ENCODE peak calls at places on chromosomes 7 and 10, in seven cellular contexts. One of them, this sample, is unnamed.

GRCh38 chr10:68067029-68067428 is 8.1 kb downstream of the HERC4 start:
- DNase-seq in GM12891: no peak
- DNase-seq in SK-N-MC: no peak
- DNase-seq in prostate gland: no peak
- DNase-seq in stomach: no peak
- DNase-seq in transverse colon: no peak
- DNase-seq in Panc1: no peak
- DNase-seq in this sample: no peak

GRCh38 chr10:108452483-108453060 is 1288.1 kb upstream of the SORCS1 start:
- DNase-seq in SK-N-MC: no peak
- DNase-seq in Panc1: no peak
- DNase-seq in GM12891: no peak
- DNase-seq in transverse colon: no peak
- DNase-seq in stomach: no peak
- DNase-seq in prostate gland: no peak
- DNase-seq in this sample: no peak

GRCh38 chr10:99370993-99371392 is 41.8 kb downstream of the CNNM1 start:
- DNase-seq in transverse colon: no peak
- DNase-seq in GM12891: no peak
- DNase-seq in SK-N-MC: no peak
- DNase-seq in Panc1: no peak
- DNase-seq in stomach: no peak
- DNase-seq in prostate gland: no peak
- DNase-seq in this sample: peak

GRCh38 chr10:118045154-118045841 is 1.4 kb downstream of the RAB11FIP2 start:
- DNase-seq in stomach: no peak
- DNase-seq in prostate gland: no peak
- DNase-seq in transverse colon: no peak
- DNase-seq in Panc1: no peak
- DNase-seq in SK-N-MC: no peak
- DNase-seq in GM12891: no peak
- DNase-seq in this sample: no peak

GRCh38 chr10:78470267-78471103 is 436.8 kb downstream of the RPS24 start:
- DNase-seq in transverse colon: no peak
- DNase-seq in GM12891: no peak
- DNase-seq in SK-N-MC: no peak
- DNase-seq in Panc1: no peak
- DNase-seq in prostate gland: no peak
- DNase-seq in stomach: no peak
- DNase-seq in this sample: no peak

GRCh38 chr7:28714452-28715120 is 243.5 kb downstream of the TRIL start:
- DNase-seq in prostate gland: no peak
- DNase-seq in transverse colon: no peak
- DNase-seq in Panc1: no peak
- DNase-seq in GM12891: no peak
- DNase-seq in SK-N-MC: no peak
- DNase-seq in stomach: no peak
- DNase-seq in this sample: no peak

GRCh38 chr7:44348300-44348699 is 22.9 kb upstream of the CAMK2B start:
- DNase-seq in stomach: no peak
- DNase-seq in SK-N-MC: no peak
- DNase-seq in GM12891: no peak
- DNase-seq in prostate gland: no peak
- DNase-seq in Panc1: no peak
- DNase-seq in transverse colon: no peak
- DNase-seq in this sample: peak

GRCh38 chr10:115856580-115856979 is 416.4 kb downstream of the GFRA1 start:
- DNase-seq in stomach: no peak
- DNase-seq in prostate gland: no peak
- DNase-seq in Panc1: no peak
- DNase-seq in transverse colon: no peak
- DNase-seq in SK-N-MC: no peak
- DNase-seq in GM12891: no peak
- DNase-seq in this sample: no peak

GRCh38 chr7:73463966-73464365 is 30.4 kb downstream of the FZD9 start:
- DNase-seq in SK-N-MC: no peak
- DNase-seq in stomach: no peak
- DNase-seq in Panc1: no peak
- DNase-seq in transverse colon: no peak
- DNase-seq in prostate gland: no peak
- DNase-seq in GM12891: no peak
- DNase-seq in this sample: no peak

GRCh38 chr7:30800785-30801252 is 29.6 kb downstream of the MINDY4 start:
- DNase-seq in GM12891: peak
- DNase-seq in SK-N-MC: peak
- DNase-seq in prostate gland: peak
- DNase-seq in Panc1: peak
- DNase-seq in stomach: peak
- DNase-seq in transverse colon: peak
- DNase-seq in this sample: peak

GRCh38 chr7:19146699-19147098 is 1.5 kb upstream of the FERD3L start:
- DNase-seq in Panc1: no peak
- DNase-seq in transverse colon: no peak
- DNase-seq in stomach: no peak
- DNase-seq in prostate gland: no peak
- DNase-seq in GM12891: no peak
- DNase-seq in SK-N-MC: no peak
- DNase-seq in this sample: no peak

GRCh38 chr7:123041085-123041484 is 45.6 kb upstream of the TAS2R16 start:
- DNase-seq in SK-N-MC: no peak
- DNase-seq in transverse colon: no peak
- DNase-seq in Panc1: no peak
- DNase-seq in stomach: no peak
- DNase-seq in prostate gland: no peak
- DNase-seq in GM12891: no peak
- DNase-seq in this sample: no peak

GRCh38 chr10:13719411-13719810 is 132.6 kb downstream of the PRPF18 start:
- DNase-seq in SK-N-MC: no peak
- DNase-seq in prostate gland: peak
- DNase-seq in stomach: peak
- DNase-seq in GM12891: no peak
- DNase-seq in Panc1: no peak
- DNase-seq in transverse colon: no peak
- DNase-seq in this sample: no peak
- TF ChIP-seq POLR2AphosphoS5 in SK-N-MC: no peak
- TF ChIP-seq POLR2AphosphoS5 in prostate gland: peak
- TF ChIP-seq POLR2AphosphoS5 in stomach: no peak
- TF ChIP-seq POLR2AphosphoS5 in GM12891: no peak
- TF ChIP-seq POLR2AphosphoS5 in Panc1: no peak
- TF ChIP-seq POLR2AphosphoS5 in transverse colon: no peak
- TF ChIP-seq POLR2AphosphoS5 in this sample: no peak

DNA sequence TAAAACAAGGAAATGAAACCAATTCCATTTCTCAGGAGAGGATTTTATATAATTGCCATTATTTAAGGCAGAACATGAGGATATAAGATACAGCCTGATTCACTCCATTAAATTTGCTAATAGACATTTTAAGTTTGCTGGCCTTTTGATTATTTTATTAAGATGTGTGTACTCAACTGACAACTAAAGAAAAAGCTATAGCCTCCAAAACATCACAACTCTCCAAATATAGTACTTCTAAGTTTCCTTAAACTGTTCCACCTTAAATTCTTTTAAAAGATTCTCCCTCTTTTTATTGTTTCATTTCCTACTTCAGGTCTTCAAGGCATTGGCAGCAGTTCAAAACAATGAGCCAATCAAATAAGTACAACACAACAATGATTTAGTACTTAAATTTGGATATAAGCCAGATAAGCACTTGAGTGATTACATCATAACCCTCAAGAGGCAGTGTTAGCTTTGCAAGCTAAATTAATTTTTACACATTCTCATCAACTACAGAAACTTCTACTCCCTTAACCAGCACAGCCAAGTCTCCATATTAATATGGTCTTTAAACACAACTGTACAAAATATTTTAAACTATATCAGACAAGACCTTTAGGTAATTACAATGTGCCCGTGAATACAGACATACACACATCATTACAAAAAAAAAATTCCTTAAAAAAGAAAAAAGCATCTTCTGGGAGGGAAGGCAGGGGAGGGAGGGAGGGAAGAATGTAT is 121.8 kb downstream of the KMT2C start:
- DNase-seq in stomach: no peak
- DNase-seq in prostate gland: peak
- DNase-seq in SK-N-MC: peak
- DNase-seq in Panc1: peak
- DNase-seq in transverse colon: no peak
- DNase-seq in GM12891: no peak
- DNase-seq in this sample: peak
- TF ChIP-seq POLR2AphosphoS5 in stomach: peak
- TF ChIP-seq POLR2AphosphoS5 in prostate gland: peak
- TF ChIP-seq POLR2AphosphoS5 in SK-N-MC: peak
- TF ChIP-seq POLR2AphosphoS5 in Panc1: no peak
- TF ChIP-seq POLR2AphosphoS5 in transverse colon: peak
- TF ChIP-seq POLR2AphosphoS5 in GM12891: no peak
- TF ChIP-seq POLR2AphosphoS5 in this sample: peak

DNA sequence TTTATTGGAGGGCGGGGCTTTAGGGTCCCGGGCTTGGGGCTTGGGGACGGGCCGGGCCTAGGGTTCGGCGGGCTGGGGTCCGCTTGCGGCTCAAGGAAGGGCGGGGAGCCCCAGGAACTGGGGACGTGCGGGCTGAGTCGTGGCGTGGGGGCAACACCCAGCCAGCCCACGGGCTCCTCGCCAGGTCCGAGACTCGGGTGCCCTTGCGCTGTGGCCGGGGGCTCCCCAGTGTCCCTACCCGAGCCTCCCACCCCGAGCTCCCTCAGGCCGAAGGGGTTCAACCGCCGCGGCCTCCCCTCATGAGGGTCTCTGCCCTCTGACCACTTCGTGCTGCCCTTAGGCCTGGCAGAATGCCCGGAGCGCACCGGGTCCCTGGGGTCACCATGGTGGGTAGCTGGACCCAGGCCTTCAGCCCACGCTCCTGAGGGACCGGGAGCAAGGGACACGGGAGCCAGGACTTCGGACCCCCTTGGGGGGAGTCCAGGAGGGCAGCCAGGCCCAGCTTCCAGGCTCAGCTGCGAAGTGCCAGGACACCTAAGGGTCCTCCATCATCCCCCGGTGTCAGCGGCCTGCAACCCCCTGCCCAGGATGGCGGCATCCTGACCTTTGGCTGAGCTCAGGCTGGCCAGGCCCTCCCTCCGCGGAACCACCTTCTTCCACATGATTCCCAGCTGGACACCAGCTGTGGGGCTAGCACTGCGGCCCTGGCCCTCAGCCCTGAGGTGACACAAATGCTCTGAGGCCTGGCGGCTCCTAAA is 522 bp upstream of the FUOM start:
- DNase-seq in SK-N-MC: no peak
- DNase-seq in stomach: no peak
- DNase-seq in prostate gland: no peak
- DNase-seq in Panc1: no peak
- DNase-seq in transverse colon: no peak
- DNase-seq in GM12891: no peak
- DNase-seq in this sample: no peak
- TF ChIP-seq POLR2AphosphoS5 in SK-N-MC: no peak
- TF ChIP-seq POLR2AphosphoS5 in stomach: no peak
- TF ChIP-seq POLR2AphosphoS5 in prostate gland: no peak
- TF ChIP-seq POLR2AphosphoS5 in Panc1: no peak
- TF ChIP-seq POLR2AphosphoS5 in transverse colon: peak
- TF ChIP-seq POLR2AphosphoS5 in GM12891: no peak
- TF ChIP-seq POLR2AphosphoS5 in this sample: no peak

GRCh38 chr7:70372768-70373241 is 759.1 kb upstream of the GALNT17 start:
- DNase-seq in stomach: no peak
- DNase-seq in prostate gland: no peak
- DNase-seq in Panc1: no peak
- DNase-seq in SK-N-MC: peak
- DNase-seq in transverse colon: no peak
- DNase-seq in GM12891: no peak
- DNase-seq in this sample: no peak
- TF ChIP-seq POLR2AphosphoS5 in stomach: no peak
- TF ChIP-seq POLR2AphosphoS5 in prostate gland: no peak
- TF ChIP-seq POLR2AphosphoS5 in Panc1: no peak
- TF ChIP-seq POLR2AphosphoS5 in SK-N-MC: no peak
- TF ChIP-seq POLR2AphosphoS5 in transverse colon: no peak
- TF ChIP-seq POLR2AphosphoS5 in GM12891: no peak
- TF ChIP-seq POLR2AphosphoS5 in this sample: no peak

DNA sequence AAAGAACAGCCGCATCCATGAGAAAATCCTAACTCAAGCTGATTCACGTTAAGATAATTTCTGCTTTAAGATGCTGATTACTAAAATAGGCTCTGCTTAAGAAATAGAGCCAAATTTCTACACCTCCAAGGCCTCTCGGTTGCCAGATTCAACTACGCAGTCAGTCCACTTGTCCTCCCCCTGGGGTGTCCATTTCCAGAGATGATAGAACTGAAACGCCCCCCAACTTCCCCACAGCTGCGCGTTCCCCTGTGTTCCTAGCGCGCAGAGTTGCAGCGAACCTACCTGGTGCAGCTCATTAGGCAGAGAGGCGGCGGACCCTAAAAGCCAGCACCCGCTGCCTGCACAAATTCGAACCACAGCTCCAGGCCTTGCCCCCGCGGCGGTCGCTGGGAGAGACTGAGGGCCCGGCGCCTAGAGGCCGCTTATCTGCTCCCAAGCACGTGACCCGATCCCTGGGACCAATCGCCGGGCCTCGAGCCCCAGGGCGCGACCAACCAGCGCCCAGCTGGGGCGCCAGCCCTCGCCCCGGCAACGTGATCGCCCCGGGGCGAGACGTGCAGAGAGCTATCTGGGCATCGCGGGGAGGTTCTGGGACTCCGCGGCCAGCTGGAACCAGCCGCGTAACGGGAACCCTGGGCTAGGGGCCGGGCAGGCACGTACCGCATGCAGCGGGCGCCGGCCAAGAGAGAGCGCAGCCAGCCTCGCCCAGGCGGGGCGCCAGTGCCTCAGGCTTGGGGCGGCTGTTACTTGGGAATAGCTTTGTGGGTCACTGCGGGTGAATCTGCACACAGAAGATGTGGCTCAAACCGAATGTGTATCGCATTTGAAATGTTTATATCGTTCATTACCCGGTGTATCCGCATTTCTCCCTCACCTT is at the start of gene PPP1R3C:
- DNase-seq in prostate gland: peak
- DNase-seq in stomach: peak
- DNase-seq in Panc1: peak
- DNase-seq in GM12891: peak
- DNase-seq in SK-N-MC: no peak
- DNase-seq in transverse colon: peak
- DNase-seq in this sample: no peak
- TF ChIP-seq POLR2AphosphoS5 in prostate gland: peak
- TF ChIP-seq POLR2AphosphoS5 in stomach: peak
- TF ChIP-seq POLR2AphosphoS5 in Panc1: no peak
- TF ChIP-seq POLR2AphosphoS5 in GM12891: no peak
- TF ChIP-seq POLR2AphosphoS5 in SK-N-MC: peak
- TF ChIP-seq POLR2AphosphoS5 in transverse colon: peak
- TF ChIP-seq POLR2AphosphoS5 in this sample: no peak

This sample was measured in HCT116.